ENCODE peak calls at places on chromosomes 3 and 15, in seven cellular contexts. H is pancreas, J is cardiac fibroblast, X is GM13976, C is MCF 10A, M is gastrocnemius medialis, Y is GM20000. O is an unnamed sample.

GRCh38 chr3:147411777-147412176 is 2.6 kb downstream of the ZIC1 start:
- DNase-seq in Y (no peak), J (no peak), M (no peak), X (peak), C (no peak), H (no peak), O (no peak)

GRCh38 chr3:13600950-13601691 is 52.2 kb downstream of the FBLN2 start:
- DNase-seq in X (no peak), C (peak), M (no peak), Y (no peak), H (no peak), J (peak), O (no peak)

GRCh38 chr3:133209871-133210550 is 171.8 kb downstream of the TMEM108 start:
- DNase-seq in X (no peak), C (no peak), M (no peak), H (no peak), Y (no peak), J (peak), O (no peak)

GRCh38 chr3:42980209-42980608 is 1.1 kb downstream of the GASK1A start:
- DNase-seq in Y (no peak), M (no peak), H (no peak), C (no peak), J (no peak), X (no peak), O (no peak)

GRCh38 chr15:56149071-56149470 is 94.6 kb downstream of the RFX7 start:
- DNase-seq in H (no peak), Y (no peak), M (no peak), X (no peak), C (no peak), J (peak), O (no peak)

GRCh38 chr3:14142567-14143270 is 17.9 kb downstream of the TMEM43 start:
- DNase-seq in C (peak), H (no peak), J (no peak), M (no peak), X (no peak), Y (no peak), O (no peak)

GRCh38 chr15:86854186-86854585 is 774.5 kb downstream of the AGBL1 start:
- DNase-seq in H (no peak), C (no peak), J (no peak), M (peak), X (no peak), Y (no peak), O (no peak)

GRCh38 chr3:185081516-185081915 is 71.3 kb downstream of the C3orf70 start:
- DNase-seq in H (no peak), C (no peak), M (no peak), J (no peak), X (no peak), Y (no peak), O (no peak)

GRCh38 chr3:187978433-187979011 is 175.4 kb upstream of the LPP start:
- DNase-seq in M (no peak), J (peak), H (no peak), X (no peak), Y (no peak), C (peak), O (no peak)

GRCh38 chr3:179852117-179852886 is 184.4 kb downstream of the PEX5L start:
- DNase-seq in H (no peak), X (peak), J (peak), M (no peak), Y (peak), C (peak), O (peak)

GRCh38 chr15:70521576-70522322 is 241.6 kb downstream of the UACA start:
- DNase-seq in H (no peak), Y (no peak), J (no peak), X (no peak), C (no peak), M (no peak), O (no peak)

GRCh38 chr3:160016972-160017371 is 28.3 kb downstream of the IL12A start:
- DNase-seq in M (no peak), Y (no peak), H (no peak), X (no peak), C (peak), J (no peak), O (no peak)

GRCh38 chr3:149330609-149331008 is 2.8 kb downstream of the TM4SF18 start:
- DNase-seq in J (peak), C (peak), Y (no peak), H (no peak), M (no peak), X (no peak), O (no peak)

GRCh38 chr15:90097475-90097874 is 4.8 kb downstream of the IDH2 start:
- DNase-seq in X (peak), J (no peak), C (no peak), Y (peak), M (no peak), H (no peak), O (peak)

GRCh38 chr3:149771652-149772271 is 19.5 kb upstream of the COMMD2 start:
- DNase-seq in J (peak), H (peak), Y (peak), X (peak), C (peak), M (no peak), O (peak)

GRCh38 chr3:9019244-9019961 is 56.1 kb upstream of the RAD18 start:
- DNase-seq in H (no peak), X (no peak), Y (no peak), M (no peak), C (no peak), J (no peak), O (no peak)

GRCh38 chr3:153855772-153856171 is 265.4 kb upstream of the ARHGEF26 start:
- DNase-seq in X (no peak), C (peak), Y (no peak), J (no peak), M (no peak), H (no peak), O (no peak)
- TF ChIP-seq CTCF in X (no peak), C (no peak), Y (peak), J (no peak), M (no peak), H (no peak), O (peak)

GRCh38 chr3:151213881-151214280 is 10.9 kb upstream of the GPR171 start:
- DNase-seq in Y (no peak), M (no peak), X (no peak), J (peak), C (no peak), H (no peak), O (no peak)

GRCh38 chr3:151216641-151217040 is 13.6 kb upstream of the GPR171 start:
- DNase-seq in Y (no peak), X (no peak), M (no peak), H (no peak), J (peak), C (no peak), O (no peak)

GRCh38 chr3:151217208-151217607 is 14.2 kb upstream of the GPR171 start:
- DNase-seq in H (no peak), C (no peak), J (no peak), X (no peak), Y (no peak), M (no peak), O (no peak)

GRCh38 chr3:151213151-151213550 is 10.1 kb upstream of the GPR171 start:
- DNase-seq in H (no peak), C (no peak), Y (no peak), J (no peak), X (no peak), M (no peak), O (no peak)

DNA sequence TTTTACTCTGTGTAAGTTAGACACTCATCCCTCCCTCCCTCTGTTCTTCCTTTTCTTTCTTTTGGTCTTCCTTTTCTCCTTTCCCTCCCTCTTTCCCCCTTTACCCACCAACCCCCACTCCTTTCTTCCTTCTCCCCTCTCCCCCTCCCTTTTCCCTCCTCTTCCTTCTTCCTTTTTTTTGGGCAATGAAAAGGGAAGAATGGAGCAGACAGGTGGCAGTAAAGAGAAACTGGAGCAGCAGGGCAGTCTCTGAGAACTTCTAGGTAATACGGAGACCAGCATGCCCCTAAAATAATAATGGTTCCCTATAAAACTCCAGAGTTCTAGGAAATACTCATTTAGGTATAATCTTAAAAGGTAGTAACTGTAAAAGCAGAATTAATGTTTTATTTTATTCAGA is 11.4 kb upstream of the GPR171 start:
- DNase-seq in X (no peak), C (no peak), J (no peak), Y (no peak), M (no peak), H (no peak), O (no peak)
- TF ChIP-seq CTCF in X (no peak), C (no peak), J (no peak), Y (no peak), M (no peak), H (no peak), O (no peak)

DNA sequence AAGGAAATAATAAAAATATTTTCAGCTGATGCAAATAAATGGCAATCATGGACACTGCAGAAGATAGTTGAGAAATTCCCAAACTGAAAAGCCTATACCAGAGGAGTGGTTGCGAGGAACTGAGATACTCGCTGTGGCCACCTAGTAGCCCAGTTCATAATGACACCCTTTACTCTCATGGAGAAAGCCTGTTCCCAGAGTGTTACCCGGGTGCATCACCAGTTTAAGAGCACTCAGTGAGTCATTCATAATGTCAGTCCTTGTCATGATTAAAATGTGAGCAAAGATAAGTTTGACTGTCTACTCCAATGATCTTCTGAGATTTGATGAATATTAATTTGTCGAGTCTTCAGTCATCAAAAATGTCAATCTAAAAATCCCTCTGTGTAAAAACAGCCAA is 138.4 kb upstream of the LRRC3B start:
- DNase-seq in H (no peak), Y (no peak), X (no peak), M (no peak), C (peak), J (no peak), O (no peak)
- TF ChIP-seq CTCF in H (no peak), Y (no peak), X (no peak), M (no peak), C (peak), J (no peak), O (peak)

GRCh38 chr15:63255485-63255990 is 21.9 kb upstream of the APH1B start:
- DNase-seq in M (no peak), H (no peak), J (no peak), X (no peak), C (no peak), Y (no peak), O (no peak)
- TF ChIP-seq CTCF in M (no peak), H (no peak), J (no peak), X (no peak), C (no peak), Y (no peak), O (no peak)

DNA sequence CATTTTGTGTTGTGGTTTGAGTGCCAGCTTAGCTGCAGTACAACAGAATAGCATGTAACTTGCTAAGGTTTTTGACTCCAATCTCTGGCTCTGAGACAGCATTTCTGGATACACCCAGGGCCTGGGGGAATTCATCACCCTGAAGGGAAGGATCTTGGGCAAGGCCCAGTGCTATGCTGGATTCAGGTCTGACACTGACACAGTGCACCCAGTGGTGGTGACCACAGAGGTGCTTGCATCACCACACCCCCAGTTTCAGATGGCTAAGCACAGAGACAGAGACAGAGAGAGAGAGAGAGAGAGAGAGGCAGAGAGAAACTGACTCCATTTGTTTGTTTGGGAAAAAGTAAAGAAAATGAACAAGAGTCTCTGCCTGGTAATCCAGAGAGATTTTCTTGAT is 74.1 kb upstream of the KBTBD8 start:
- DNase-seq in J (no peak), Y (no peak), H (no peak), C (peak), M (no peak), X (no peak), O (no peak)
- TF ChIP-seq CTCF in J (no peak), Y (no peak), H (no peak), C (no peak), M (no peak), X (no peak), O (no peak)

DNA sequence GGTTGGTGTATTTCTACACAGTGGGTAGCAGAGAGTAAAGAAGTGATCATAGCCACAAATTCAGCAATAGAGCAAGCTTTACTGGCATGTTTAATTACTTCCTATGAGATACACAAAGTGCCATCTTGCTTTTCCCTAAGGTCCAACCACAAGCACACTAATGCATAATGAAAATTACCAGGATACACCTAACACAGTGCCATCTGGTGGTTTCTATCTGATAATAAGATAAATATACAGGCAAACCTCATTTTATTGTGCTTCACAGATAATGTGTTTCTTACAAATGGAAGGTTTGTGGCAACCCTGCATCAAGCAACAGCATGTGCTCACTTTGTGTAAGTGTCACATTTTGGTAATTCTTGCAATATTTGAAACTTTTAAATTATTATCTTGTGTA is 223.0 kb downstream of the NSUN3 start:
- DNase-seq in M (no peak), H (no peak), J (peak), Y (no peak), C (peak), X (no peak), O (no peak)
- TF ChIP-seq CTCF in M (no peak), H (no peak), J (peak), Y (no peak), C (peak), X (no peak), O (peak)

GRCh38 chr3:178155521-178155920 is 380.7 kb upstream of the KCNMB2 start:
- DNase-seq in Y (no peak), H (no peak), J (no peak), X (no peak), M (no peak), C (peak), O (no peak)
- TF ChIP-seq CTCF in Y (no peak), H (no peak), J (no peak), X (no peak), M (no peak), C (no peak), O (no peak)

DNA sequence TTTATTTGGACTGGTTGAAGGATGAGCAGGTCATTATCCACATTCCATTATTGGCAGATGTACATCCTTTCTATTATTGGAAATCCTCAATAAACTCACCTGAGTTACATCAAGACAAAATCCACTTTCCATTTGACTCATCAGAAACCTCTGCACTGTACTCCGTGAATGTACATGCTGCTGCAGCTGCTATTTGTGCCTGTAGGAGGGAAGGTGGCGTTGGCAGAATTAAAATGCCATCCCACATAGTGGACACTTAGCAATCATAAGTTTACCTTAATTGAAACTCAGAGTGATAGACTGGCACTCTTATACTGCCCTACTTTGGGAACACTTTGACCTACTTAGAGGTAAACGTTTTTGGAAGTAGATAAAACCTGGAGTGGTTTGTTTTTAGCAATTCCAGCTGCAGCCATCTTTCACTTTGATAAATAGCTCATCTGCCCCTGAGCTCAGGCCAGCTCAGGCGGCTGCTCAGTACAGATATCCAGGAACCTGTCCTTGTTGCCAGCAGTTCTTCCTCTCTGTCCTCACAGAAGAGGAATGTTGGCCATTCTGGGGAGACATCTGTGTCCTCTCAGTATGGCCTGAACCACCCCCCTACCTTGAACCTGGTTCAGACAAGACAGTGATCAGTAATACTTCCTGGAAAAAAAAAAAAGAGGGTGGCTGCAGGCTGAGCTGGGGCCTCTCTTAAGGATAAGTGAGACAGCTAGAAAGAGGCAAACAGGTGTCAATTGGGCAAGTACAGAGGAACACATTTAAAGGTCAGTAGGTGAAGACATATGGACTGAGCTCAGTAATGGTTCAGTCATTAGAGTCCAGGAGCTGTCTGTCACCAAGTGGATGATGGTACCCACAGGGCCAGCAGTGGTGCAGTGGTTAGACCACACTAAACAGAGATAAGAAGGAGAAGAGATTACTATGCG is 153.4 kb upstream of the UMPS start:
- DNase-seq in C (no peak), X (no peak), H (no peak), M (no peak), Y (no peak), J (no peak), O (no peak)
- TF ChIP-seq CTCF in C (no peak), X (no peak), H (no peak), M (no peak), Y (no peak), J (no peak), O (no peak)